ENCODE peak calls at places on chromosomes 13 and 19, in four cellular contexts. L is astrocyte of the spinal cord; P is stimulated activated CD4-positive, alpha-beta T cell treated with anti-CD3 and anti-CD28 coated beads, Interleukin-12 subunit alpha, Interleukin-12 subunit beta, amount 100 ng/mL, for 24 hours; N is astrocyte of the cerebellum. J is an unnamed sample.

GRCh38 chr19:39916851-39917396 is 17.5 kb downstream of the FCGBP start:
- DNase-seq in N (no peak), L (no peak), P (no peak), J (no peak)

GRCh38 chr19:19421326-19421725 is 15.9 kb downstream of the GATAD2A start:
- DNase-seq in N (no peak), L (no peak), P (no peak), J (no peak)

GRCh38 chr19:15629003-15629880 is 11.5 kb upstream of the CYP4F3 start:
- DNase-seq in N (no peak), L (peak; percentile 4), P (peak; percentile 76), J (peak; percentile 59)

GRCh38 chr13:23183292-23183691 is 2.5 kb downstream of the SGCG start:
- DNase-seq in P (no peak), N (no peak), L (no peak), J (no peak)

GRCh38 chr13:113411216-113412023 is 41.9 kb downstream of the ADPRHL1 start:
- DNase-seq in N (peak; percentile 94), L (peak; percentile 96), P (no peak), J (peak; percentile 78)

GRCh38 chr19:39390460-39390758 is 497 bp downstream of the PAF1 start:
- DNase-seq in L (no peak), N (no peak), P (no peak), J (no peak)

GRCh38 chr13:75788494-75788991 is 152.4 kb downstream of the LMO7 start:
- DNase-seq in P (no peak), N (peak; percentile 31), L (peak; percentile 75), J (peak; percentile 83)

GRCh38 chr13:75830842-75831241 is 194.7 kb downstream of the LMO7 start:
- DNase-seq in N (peak; percentile 42), P (no peak), L (peak; percentile 79), J (peak; percentile 25)

GRCh38 chr13:79197933-79198332 is 208.1 kb downstream of the RBM26 start:
- DNase-seq in P (no peak), N (no peak), L (no peak), J (no peak)

GRCh38 chr19:23402388-23402787 is 7.1 kb upstream of the ZNF91 start:
- DNase-seq in N (no peak), L (no peak), P (no peak), J (no peak)

GRCh38 chr19:2123682-2124387 is 27.1 kb downstream of the IZUMO4 start:
- DNase-seq in N (no peak), L (no peak), P (no peak), J (peak; percentile 9)

GRCh38 chr13:34867590-34867989 is 74.5 kb upstream of the NBEA start:
- DNase-seq in L (peak; percentile 62), P (no peak), N (peak; percentile 57), J (peak; percentile 16)

GRCh38 chr13:20528451-20528850 is 2.8 kb upstream of the CRYL1 start:
- DNase-seq in L (no peak), N (no peak), P (no peak), J (no peak)

GRCh38 chr13:27965740-27966640 is 3.1 kb downstream of the CDX2 start:
- DNase-seq in L (no peak), P (no peak), N (no peak), J (no peak)

GRCh38 chr13:74197686-74198085 is 63.5 kb upstream of the KLF12 start:
- DNase-seq in L (no peak), P (no peak), N (no peak), J (no peak)

GRCh38 chr13:76336889-76337844 is 549.0 kb downstream of the KCTD12 start:
- DNase-seq in P (no peak), L (no peak), N (no peak), J (no peak)

GRCh38 chr13:87123987-87124784 is 547.0 kb upstream of the SLITRK5 start:
- DNase-seq in P (no peak), N (peak; percentile 100), L (peak; percentile 99), J (peak; percentile 82)

GRCh38 chr19:11151181-11151580 is 4.4 kb downstream of the SPC24 start:
- DNase-seq in L (peak; percentile 84), P (no peak), N (no peak), J (peak; percentile 46)

GRCh38 chr19:12668937-12669271 is 2.3 kb downstream of the WDR83 start:
- DNase-seq in L (peak; percentile 39), N (peak; percentile 5), P (no peak), J (peak; percentile 64)

GRCh38 chr19:40035996-40036395 is 20.0 kb downstream of the ZNF780B start:
- DNase-seq in L (no peak), N (no peak), P (no peak), J (no peak)

GRCh38 chr13:102897371-102898138 is 51.7 kb downstream of the ERCC5 start:
- DNase-seq in P (no peak), L (no peak), N (no peak), J (no peak)

GRCh38 chr13:33509642-33510229 is 224.2 kb upstream of the STARD13 start:
- DNase-seq in N (no peak), P (no peak), L (peak; percentile 53), J (peak; percentile 80)

GRCh38 chr13:89324582-89324981 is 1653.4 kb downstream of the SLITRK5 start:
- DNase-seq in N (no peak), L (no peak), P (no peak), J (no peak)

GRCh38 chr13:51714663-51715168 is 89.2 kb downstream of the DHRS12 start:
- DNase-seq in L (peak; percentile 64), P (no peak), N (no peak), J (peak; percentile 85)

GRCh38 chr19:46515879-46516350 is 20.2 kb upstream of the PNMA8B start:
- DNase-seq in P (no peak), L (peak; percentile 31), N (no peak), J (peak; percentile 61)

GRCh38 chr13:104006625-104007061 is 940.4 kb upstream of the SLC10A2 start:
- DNase-seq in P (no peak), L (peak; percentile 48), N (peak; percentile 49), J (peak; percentile 29)

GRCh38 chr13:32857689-32858088 is 158.5 kb upstream of the KL start:
- DNase-seq in P (no peak), L (no peak), N (no peak), J (no peak)

GRCh38 chr13:102597029-102598015 is 536 bp downstream of the TPP2 start:
- DNase-seq in N (peak; percentile 27), L (peak; percentile 41), P (no peak), J (peak; percentile 23)

GRCh38 chr13:49071341-49071937 is 95.7 kb downstream of the FNDC3A start:
- DNase-seq in L (no peak), N (no peak), P (no peak), J (no peak)

GRCh38 chr13:99749627-99750026 is 221.9 kb downstream of the ZIC5 start:
- DNase-seq in N (no peak), L (peak; percentile 3), P (no peak), J (no peak)

GRCh38 chr19:23882493-23882892 is 32.2 kb upstream of the ZNF726 start:
- DNase-seq in P (no peak), L (no peak), N (no peak), J (no peak)

GRCh38 chr13:31424130-31424729 is 224.5 kb downstream of the B3GLCT start:
- DNase-seq in N (peak; percentile 68), P (peak; percentile 23), L (peak; percentile 84), J (peak; percentile 88)

GRCh38 chr13:33707449-33707848 is 110.5 kb upstream of the RFC3 start:
- DNase-seq in P (no peak), N (no peak), L (no peak), J (no peak)

GRCh38 chr13:43331676-43332075 is 308.3 kb downstream of the DNAJC15 start:
- DNase-seq in L (peak; percentile 41), N (no peak), P (no peak), J (peak; percentile 32)

GRCh38 chr13:78719367-78719766 is 60.4 kb upstream of the OBI1 start:
- DNase-seq in L (no peak), N (no peak), P (no peak), J (no peak)

J was measured in cardiac fibroblast.